ENCODE peak calls at places on chromosome 12, in four cellular contexts. L is Right ventricle myocardium superior; Z is activated naive CD4-positive, alpha-beta T cell treated with anti-CD3 and anti-CD28 coated beads, Interleukin-2, amount 10 ng/mL, durations not matched to agents 7 days and 5 days; E is tibial artery. R is an unnamed sample.

GRCh38 chr12:104049278-104050257 is at the start of gene GLT8D2:
- DNase-seq in Z (peak; percentile 26), E (peak; percentile 60), L (peak; percentile 79), R (peak; percentile 84)

GRCh38 chr12:116246490-116247179 is 30.9 kb downstream of the MED13L start:
- DNase-seq in Z (no peak), E (no peak), L (no peak), R (no peak)

GRCh38 chr12:12176402-12176801 is 90.4 kb downstream of the LRP6 start:
- DNase-seq in E (no peak), Z (no peak), L (no peak), R (no peak)

GRCh38 chr12:107282628-107283027 is 189.3 kb upstream of the CRY1 start:
- DNase-seq in Z (no peak), L (no peak), E (no peak), R (no peak)

GRCh38 chr12:117412465-117413190 is 51.2 kb upstream of the NOS1 start:
- DNase-seq in E (no peak), L (peak; percentile 46), Z (no peak), R (peak; percentile 63)

GRCh38 chr12:42361909-42362706 is 36.1 kb downstream of the PPHLN1 start:
- DNase-seq in Z (no peak), L (no peak), E (no peak), R (no peak)

GRCh38 chr12:64385468-64385867 is 5.1 kb downstream of the C12orf56 start:
- DNase-seq in Z (peak; percentile 34), E (no peak), L (no peak), R (no peak)

GRCh38 chr12:47907851-47908454 is 3.2 kb upstream of the VDR start:
- DNase-seq in L (no peak), Z (no peak), E (no peak), R (no peak)

GRCh38 chr12:45675534-45675933 is 54.0 kb upstream of the ARID2 start:
- DNase-seq in E (no peak), L (no peak), Z (no peak), R (no peak)

GRCh38 chr12:109544955-109545531 is 28.3 kb downstream of the MMAB start:
- DNase-seq in E (no peak), L (no peak), Z (peak; percentile 49), R (peak; percentile 68)